ENCODE peak calls at places on chromosome 14, in four cellular contexts. L is astrocyte of the hippocampus, O is HTR-8/SVneo, A is PC-3. F is an unnamed sample.

GRCh38 chr14:78327426-78328210 is 157.4 kb downstream of the NRXN3 start:
- DNase-seq in L (no peak), A (no peak), O (no peak), F (no peak)

GRCh38 chr14:98175881-98176280 is 1096.1 kb downstream of the BCL11B start:
- DNase-seq in A (no peak), O (no peak), L (no peak), F (no peak)

GRCh38 chr14:26735811-26736210 is 138.0 kb upstream of the NOVA1 start:
- DNase-seq in O (no peak), A (no peak), L (no peak), F (no peak)

GRCh38 chr14:49970474-49971147 is 77.7 kb downstream of the ARF6 start:
- DNase-seq in O (no peak), A (no peak), L (peak; percentile 49), F (no peak)

GRCh38 chr14:56318393-56319115 is 200.3 kb downstream of the PELI2 start:
- DNase-seq in L (no peak), A (no peak), O (no peak), F (no peak)

GRCh38 chr14:96108061-96108795 is 69.1 kb downstream of the C14orf132 start:
- DNase-seq in L (no peak), A (no peak), O (no peak), F (no peak)

GRCh38 chr14:85701763-85702162 is 171.8 kb downstream of the FLRT2 start:
- DNase-seq in L (no peak), A (no peak), O (no peak), F (no peak)

GRCh38 chr14:98136019-98136418 is 1136.0 kb downstream of the BCL11B start:
- DNase-seq in O (no peak), L (no peak), A (no peak), F (no peak)

GRCh38 chr14:61561657-61562276 is 133.5 kb upstream of the HIF1A start:
- DNase-seq in O (peak; percentile 99), L (peak; percentile 97), A (peak; percentile 99), F (peak; percentile 61)

GRCh38 chr14:104774453-104775072 is 21.0 kb downstream of the AKT1 start:
- DNase-seq in O (no peak), A (no peak), L (no peak), F (no peak)

GRCh38 chr14:59013672-59014298 is 174.7 kb upstream of the DAAM1 start:
- DNase-seq in L (no peak), A (peak; percentile 94), O (no peak), F (no peak)

F was measured in nephron progenitor cell.